ENCODE peak calls at places on chromosomes 11 and 22, in eight cellular contexts. One of them, this sample, is unnamed.

GRCh38 chr11:79768343-79768742 is 327.5 kb upstream of the TENM4 start:
- DNase-seq in neural progenitor cell: no peak
- DNase-seq in neural crest cell: no peak
- DNase-seq in coronary artery: no peak
- DNase-seq in psoas muscle: no peak
- DNase-seq in A549: no peak
- DNase-seq in endothelial cell: no peak
- DNase-seq in tibial nerve: no peak
- DNase-seq in this sample: no peak

GRCh38 chr11:28243596-28243995 is 135.4 kb downstream of the METTL15 start:
- DNase-seq in neural progenitor cell: no peak
- DNase-seq in tibial nerve: no peak
- DNase-seq in coronary artery: no peak
- DNase-seq in A549: no peak
- DNase-seq in psoas muscle: no peak
- DNase-seq in endothelial cell: no peak
- DNase-seq in neural crest cell: no peak
- DNase-seq in this sample: no peak

GRCh38 chr11:20873054-20873453 is 203.7 kb downstream of the NELL1 start:
- DNase-seq in tibial nerve: no peak
- DNase-seq in coronary artery: no peak
- DNase-seq in A549: peak
- DNase-seq in endothelial cell: peak
- DNase-seq in neural crest cell: peak
- DNase-seq in neural progenitor cell: peak
- DNase-seq in psoas muscle: no peak
- DNase-seq in this sample: no peak

GRCh38 chr11:9273430-9274336 is 8.5 kb upstream of the DENND5A start:
- DNase-seq in tibial nerve: no peak
- DNase-seq in psoas muscle: no peak
- DNase-seq in A549: no peak
- DNase-seq in endothelial cell: no peak
- DNase-seq in coronary artery: no peak
- DNase-seq in neural progenitor cell: no peak
- DNase-seq in neural crest cell: no peak
- DNase-seq in this sample: no peak

GRCh38 chr11:9772218-9772617 is 108.3 kb downstream of the SWAP70 start:
- DNase-seq in endothelial cell: no peak
- DNase-seq in neural crest cell: no peak
- DNase-seq in coronary artery: no peak
- DNase-seq in neural progenitor cell: no peak
- DNase-seq in psoas muscle: no peak
- DNase-seq in tibial nerve: no peak
- DNase-seq in A549: no peak
- DNase-seq in this sample: no peak

GRCh38 chr11:22432331-22433065 is 94.3 kb downstream of the SLC17A6 start:
- DNase-seq in coronary artery: no peak
- DNase-seq in psoas muscle: peak
- DNase-seq in neural progenitor cell: peak
- DNase-seq in A549: no peak
- DNase-seq in endothelial cell: peak
- DNase-seq in neural crest cell: peak
- DNase-seq in tibial nerve: peak
- DNase-seq in this sample: no peak

GRCh38 chr22:49302530-49302929 is 525.1 kb downstream of the BRD1 start:
- DNase-seq in tibial nerve: no peak
- DNase-seq in neural progenitor cell: no peak
- DNase-seq in endothelial cell: no peak
- DNase-seq in A549: no peak
- DNase-seq in psoas muscle: no peak
- DNase-seq in coronary artery: peak
- DNase-seq in neural crest cell: no peak
- DNase-seq in this sample: no peak

GRCh38 chr11:83206771-83207413 is 13.4 kb downstream of the ANKRD42 start:
- DNase-seq in A549: no peak
- DNase-seq in psoas muscle: no peak
- DNase-seq in neural progenitor cell: no peak
- DNase-seq in neural crest cell: no peak
- DNase-seq in endothelial cell: no peak
- DNase-seq in tibial nerve: no peak
- DNase-seq in coronary artery: no peak
- DNase-seq in this sample: no peak

GRCh38 chr11:8087756-8088155 is 6.7 kb downstream of the TUB start:
- DNase-seq in A549: no peak
- DNase-seq in psoas muscle: no peak
- DNase-seq in endothelial cell: no peak
- DNase-seq in tibial nerve: no peak
- DNase-seq in neural crest cell: no peak
- DNase-seq in coronary artery: no peak
- DNase-seq in neural progenitor cell: no peak
- DNase-seq in this sample: no peak

GRCh38 chr11:32420937-32421532 is 14.3 kb downstream of the WT1 start:
- DNase-seq in psoas muscle: no peak
- DNase-seq in neural crest cell: no peak
- DNase-seq in tibial nerve: no peak
- DNase-seq in neural progenitor cell: no peak
- DNase-seq in endothelial cell: peak
- DNase-seq in coronary artery: no peak
- DNase-seq in A549: no peak
- DNase-seq in this sample: no peak

GRCh38 chr11:88320149-88320559 is 17.4 kb downstream of the CTSC start:
- DNase-seq in coronary artery: no peak
- DNase-seq in tibial nerve: no peak
- DNase-seq in neural crest cell: no peak
- DNase-seq in A549: no peak
- DNase-seq in endothelial cell: no peak
- DNase-seq in psoas muscle: no peak
- DNase-seq in neural progenitor cell: no peak
- DNase-seq in this sample: no peak

GRCh38 chr11:1006762-1007161 is 29.8 kb downstream of the MUC6 start:
- DNase-seq in neural progenitor cell: no peak
- DNase-seq in endothelial cell: no peak
- DNase-seq in A549: no peak
- DNase-seq in psoas muscle: no peak
- DNase-seq in tibial nerve: no peak
- DNase-seq in coronary artery: no peak
- DNase-seq in neural crest cell: no peak
- DNase-seq in this sample: no peak
- TF ChIP-seq CTCF in neural progenitor cell: no peak
- TF ChIP-seq CTCF in endothelial cell: no peak
- TF ChIP-seq CTCF in A549: no peak
- TF ChIP-seq CTCF in psoas muscle: no peak
- TF ChIP-seq CTCF in tibial nerve: no peak
- TF ChIP-seq CTCF in coronary artery: no peak
- TF ChIP-seq CTCF in neural crest cell: no peak
- TF ChIP-seq CTCF in this sample: no peak

GRCh38 chr11:126113012-126113411 is 50.3 kb upstream of the CDON start:
- DNase-seq in endothelial cell: no peak
- DNase-seq in coronary artery: no peak
- DNase-seq in A549: no peak
- DNase-seq in neural progenitor cell: no peak
- DNase-seq in tibial nerve: no peak
- DNase-seq in psoas muscle: no peak
- DNase-seq in neural crest cell: no peak
- DNase-seq in this sample: no peak
- TF ChIP-seq CTCF in endothelial cell: no peak
- TF ChIP-seq CTCF in coronary artery: no peak
- TF ChIP-seq CTCF in A549: no peak
- TF ChIP-seq CTCF in neural progenitor cell: no peak
- TF ChIP-seq CTCF in tibial nerve: no peak
- TF ChIP-seq CTCF in psoas muscle: no peak
- TF ChIP-seq CTCF in neural crest cell: no peak
- TF ChIP-seq CTCF in this sample: no peak

GRCh38 chr11:66510271-66510989 is at the start of gene BBS1:
- DNase-seq in A549: peak
- DNase-seq in psoas muscle: peak
- DNase-seq in endothelial cell: peak
- DNase-seq in neural crest cell: peak
- DNase-seq in neural progenitor cell: peak
- DNase-seq in tibial nerve: peak
- DNase-seq in coronary artery: peak
- DNase-seq in this sample: peak
- TF ChIP-seq CTCF in A549: no peak
- TF ChIP-seq CTCF in psoas muscle: no peak
- TF ChIP-seq CTCF in endothelial cell: no peak
- TF ChIP-seq CTCF in neural crest cell: no peak
- TF ChIP-seq CTCF in neural progenitor cell: no peak
- TF ChIP-seq CTCF in tibial nerve: peak
- TF ChIP-seq CTCF in coronary artery: no peak
- TF ChIP-seq CTCF in this sample: no peak

GRCh38 chr11:75576017-75576416 is 14.0 kb downstream of the SERPINH1 start:
- DNase-seq in coronary artery: no peak
- DNase-seq in psoas muscle: no peak
- DNase-seq in A549: no peak
- DNase-seq in endothelial cell: no peak
- DNase-seq in neural progenitor cell: no peak
- DNase-seq in tibial nerve: no peak
- DNase-seq in neural crest cell: no peak
- DNase-seq in this sample: no peak

GRCh38 chr11:75572744-75573143 is 10.7 kb downstream of the SERPINH1 start:
- DNase-seq in coronary artery: no peak
- DNase-seq in psoas muscle: peak
- DNase-seq in tibial nerve: no peak
- DNase-seq in A549: no peak
- DNase-seq in neural progenitor cell: no peak
- DNase-seq in neural crest cell: no peak
- DNase-seq in endothelial cell: no peak
- DNase-seq in this sample: no peak

GRCh38 chr11:75577198-75577597 is 15.1 kb downstream of the SERPINH1 start:
- DNase-seq in neural crest cell: peak
- DNase-seq in A549: peak
- DNase-seq in psoas muscle: peak
- DNase-seq in coronary artery: no peak
- DNase-seq in neural progenitor cell: peak
- DNase-seq in endothelial cell: peak
- DNase-seq in tibial nerve: peak
- DNase-seq in this sample: peak

GRCh38 chr11:75576445-75577049 is 14.5 kb downstream of the SERPINH1 start:
- DNase-seq in psoas muscle: peak
- DNase-seq in coronary artery: no peak
- DNase-seq in neural progenitor cell: no peak
- DNase-seq in tibial nerve: peak
- DNase-seq in A549: no peak
- DNase-seq in neural crest cell: no peak
- DNase-seq in endothelial cell: peak
- DNase-seq in this sample: peak

DNA sequence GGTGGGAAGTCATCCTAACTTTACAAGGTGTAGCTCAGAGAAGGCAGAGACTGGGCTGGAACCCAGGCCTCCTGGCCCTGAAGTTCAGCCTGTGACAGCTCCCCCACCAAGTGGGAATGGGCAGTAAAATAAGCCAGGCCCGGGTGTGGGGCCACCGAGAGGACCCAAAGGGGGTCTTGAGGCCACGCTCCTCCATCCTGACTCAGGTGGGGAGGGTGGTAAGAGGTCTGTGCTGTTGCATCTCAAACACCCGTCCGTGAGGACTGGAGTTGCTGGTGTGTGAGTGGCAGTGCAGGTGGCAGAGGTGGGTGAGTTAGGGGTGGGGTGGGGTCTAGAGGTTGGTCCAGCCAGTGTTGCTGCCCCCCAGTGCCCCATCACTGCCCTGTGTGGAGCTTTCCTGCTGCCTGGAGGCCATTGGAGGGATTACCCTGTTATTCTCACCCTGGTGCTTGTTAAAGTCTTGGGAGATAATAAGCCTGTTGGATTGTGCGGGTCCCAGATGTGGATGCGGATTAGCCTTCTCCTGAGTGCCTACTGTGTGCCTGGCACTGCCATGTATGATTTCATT is 12.7 kb downstream of the SERPINH1 start:
- DNase-seq in coronary artery: no peak
- DNase-seq in endothelial cell: no peak
- DNase-seq in tibial nerve: no peak
- DNase-seq in psoas muscle: no peak
- DNase-seq in neural progenitor cell: no peak
- DNase-seq in neural crest cell: no peak
- DNase-seq in A549: no peak
- DNase-seq in this sample: no peak
- TF ChIP-seq CTCF in coronary artery: no peak
- TF ChIP-seq CTCF in endothelial cell: no peak
- TF ChIP-seq CTCF in tibial nerve: peak
- TF ChIP-seq CTCF in psoas muscle: no peak
- TF ChIP-seq CTCF in neural progenitor cell: peak
- TF ChIP-seq CTCF in neural crest cell: no peak
- TF ChIP-seq CTCF in A549: no peak
- TF ChIP-seq CTCF in this sample: no peak

GRCh38 chr11:26134481-26135355 is 197.2 kb upstream of the ANO3 start:
- DNase-seq in psoas muscle: no peak
- DNase-seq in endothelial cell: peak
- DNase-seq in A549: no peak
- DNase-seq in neural crest cell: peak
- DNase-seq in tibial nerve: no peak
- DNase-seq in neural progenitor cell: peak
- DNase-seq in coronary artery: no peak
- DNase-seq in this sample: peak
- TF ChIP-seq CTCF in psoas muscle: peak
- TF ChIP-seq CTCF in endothelial cell: no peak
- TF ChIP-seq CTCF in A549: no peak
- TF ChIP-seq CTCF in neural crest cell: peak
- TF ChIP-seq CTCF in tibial nerve: no peak
- TF ChIP-seq CTCF in neural progenitor cell: peak
- TF ChIP-seq CTCF in coronary artery: no peak
- TF ChIP-seq CTCF in this sample: no peak

GRCh38 chr11:130451261-130452019 is 3.0 kb downstream of the ADAMTS15 start:
- DNase-seq in A549: no peak
- DNase-seq in psoas muscle: peak
- DNase-seq in endothelial cell: no peak
- DNase-seq in tibial nerve: peak
- DNase-seq in coronary artery: no peak
- DNase-seq in neural progenitor cell: no peak
- DNase-seq in neural crest cell: no peak
- DNase-seq in this sample: no peak

GRCh38 chr11:130448416-130449068 is at the start of gene ADAMTS15:
- DNase-seq in psoas muscle: peak
- DNase-seq in A549: peak
- DNase-seq in coronary artery: peak
- DNase-seq in neural progenitor cell: peak
- DNase-seq in tibial nerve: peak
- DNase-seq in neural crest cell: peak
- DNase-seq in endothelial cell: peak
- DNase-seq in this sample: peak

GRCh38 chr11:130449246-130449990 is 973 bp downstream of the ADAMTS15 start:
- DNase-seq in neural crest cell: peak
- DNase-seq in A549: no peak
- DNase-seq in tibial nerve: no peak
- DNase-seq in endothelial cell: no peak
- DNase-seq in neural progenitor cell: peak
- DNase-seq in psoas muscle: no peak
- DNase-seq in coronary artery: no peak
- DNase-seq in this sample: no peak

GRCh38 chr11:130448039-130448415 is 418 bp upstream of the ADAMTS15 start:
- DNase-seq in coronary artery: no peak
- DNase-seq in A549: no peak
- DNase-seq in psoas muscle: no peak
- DNase-seq in neural crest cell: no peak
- DNase-seq in tibial nerve: no peak
- DNase-seq in endothelial cell: no peak
- DNase-seq in neural progenitor cell: no peak
- DNase-seq in this sample: no peak

GRCh38 chr11:130449996-130450419 is 1.6 kb downstream of the ADAMTS15 start:
- DNase-seq in neural crest cell: peak
- DNase-seq in psoas muscle: peak
- DNase-seq in endothelial cell: peak
- DNase-seq in neural progenitor cell: peak
- DNase-seq in A549: no peak
- DNase-seq in tibial nerve: peak
- DNase-seq in coronary artery: peak
- DNase-seq in this sample: no peak
- TF ChIP-seq CTCF in neural crest cell: peak
- TF ChIP-seq CTCF in psoas muscle: peak
- TF ChIP-seq CTCF in endothelial cell: peak
- TF ChIP-seq CTCF in neural progenitor cell: peak
- TF ChIP-seq CTCF in A549: no peak
- TF ChIP-seq CTCF in tibial nerve: peak
- TF ChIP-seq CTCF in coronary artery: peak
- TF ChIP-seq CTCF in this sample: no peak